ENCODE peak calls at places on chromosomes 5 and 9, in four cellular contexts. One of them, this sample, is unnamed. For H3K4me1, the result is how much of the 10 kb centered on the place peaks cover.

GRCh38 chr9:87950765-87951488 is 23.4 kb downstream of the CDK20 start:
- DNase-seq in stomach: no peak
- DNase-seq in right cardiac atrium: no peak
- DNase-seq in ascending aorta: no peak
- DNase-seq in this sample: no peak

GRCh38 chr5:11069041-11069440 is 308.0 kb upstream of the DAP start:
- DNase-seq in stomach: no peak
- DNase-seq in right cardiac atrium: no peak
- DNase-seq in ascending aorta: no peak
- DNase-seq in this sample: no peak

GRCh38 chr9:21854594-21854993 is 52.2 kb downstream of the MTAP start:
- DNase-seq in stomach: peak
- DNase-seq in right cardiac atrium: no peak
- DNase-seq in ascending aorta: no peak
- DNase-seq in this sample: peak

GRCh38 chr5:167320019-167320418 is 971.4 kb upstream of the WWC1 start:
- DNase-seq in stomach: no peak
- DNase-seq in right cardiac atrium: no peak
- DNase-seq in ascending aorta: no peak
- DNase-seq in this sample: no peak

GRCh38 chr5:10059611-10060379 is 189.9 kb downstream of the ATPSCKMT start:
- DNase-seq in stomach: no peak
- DNase-seq in right cardiac atrium: no peak
- DNase-seq in ascending aorta: no peak
- DNase-seq in this sample: no peak

GRCh38 chr5:104186100-104186499 is 623.5 kb upstream of the NUDT12 start:
- DNase-seq in stomach: no peak
- DNase-seq in right cardiac atrium: no peak
- DNase-seq in ascending aorta: no peak
- DNase-seq in this sample: no peak

GRCh38 chr5:111422245-111422644 is 90.1 kb downstream of the STARD4 start:
- DNase-seq in stomach: no peak
- DNase-seq in right cardiac atrium: no peak
- DNase-seq in ascending aorta: no peak
- DNase-seq in this sample: no peak

GRCh38 chr5:142245776-142246175 is 79.0 kb downstream of the SPRY4 start:
- DNase-seq in stomach: no peak
- DNase-seq in right cardiac atrium: no peak
- DNase-seq in ascending aorta: no peak
- DNase-seq in this sample: no peak

GRCh38 chr9:5800969-5801738 is 31.8 kb downstream of the ERMP1 start:
- DNase-seq in stomach: no peak
- DNase-seq in right cardiac atrium: no peak
- DNase-seq in ascending aorta: no peak
- DNase-seq in this sample: peak

GRCh38 chr5:32163785-32164184 is 10.3 kb downstream of the GOLPH3 start:
- DNase-seq in stomach: no peak
- DNase-seq in right cardiac atrium: no peak
- DNase-seq in ascending aorta: no peak
- DNase-seq in this sample: no peak

GRCh38 chr5:123036391-123037103 is at the start of gene PPIC:
- DNase-seq in stomach: peak
- DNase-seq in right cardiac atrium: peak
- DNase-seq in ascending aorta: peak
- DNase-seq in this sample: peak

GRCh38 chr9:75912951-75913350 is 22.5 kb downstream of the PCSK5 start:
- DNase-seq in stomach: no peak
- DNase-seq in right cardiac atrium: no peak
- DNase-seq in ascending aorta: no peak
- DNase-seq in this sample: no peak

GRCh38 chr5:97400537-97400936 is 217.5 kb upstream of the RIOK2 start:
- DNase-seq in stomach: no peak
- DNase-seq in right cardiac atrium: no peak
- DNase-seq in ascending aorta: no peak
- DNase-seq in this sample: no peak

GRCh38 chr5:150317048-150318003 is 14.6 kb upstream of the ARSI start:
- DNase-seq in stomach: no peak
- DNase-seq in right cardiac atrium: no peak
- DNase-seq in ascending aorta: no peak
- DNase-seq in this sample: no peak

GRCh38 chr9:78029601-78030552 is 1.7 kb downstream of the GNAQ start:
- DNase-seq in stomach: no peak
- DNase-seq in right cardiac atrium: peak
- DNase-seq in ascending aorta: no peak
- DNase-seq in this sample: no peak

GRCh38 chr5:78569441-78569840 is 79.1 kb downstream of the LHFPL2 start:
- DNase-seq in stomach: peak
- DNase-seq in right cardiac atrium: peak
- DNase-seq in ascending aorta: no peak
- DNase-seq in this sample: peak

GRCh38 chr9:132486706-132487350 is 76.8 kb downstream of the CFAP77 start:
- DNase-seq in stomach: no peak
- DNase-seq in right cardiac atrium: no peak
- DNase-seq in ascending aorta: no peak
- DNase-seq in this sample: no peak

GRCh38 chr5:98568336-98568735 is 205.1 kb upstream of the RGMB start:
- DNase-seq in stomach: no peak
- DNase-seq in right cardiac atrium: no peak
- DNase-seq in ascending aorta: no peak
- DNase-seq in this sample: no peak

GRCh38 chr5:513216-514100 is 10.8 kb downstream of the SLC9A3 start:
- DNase-seq in stomach: no peak
- DNase-seq in right cardiac atrium: no peak
- DNase-seq in ascending aorta: no peak
- DNase-seq in this sample: peak

GRCh38 chr5:160230686-160231527 is 1.6 kb downstream of the FABP6 start:
- DNase-seq in stomach: no peak
- DNase-seq in right cardiac atrium: peak
- DNase-seq in ascending aorta: peak
- DNase-seq in this sample: no peak

GRCh38 chr5:5523066-5523505 is 100.6 kb downstream of the ICE1 start:
- DNase-seq in stomach: no peak
- DNase-seq in right cardiac atrium: no peak
- DNase-seq in ascending aorta: no peak
- DNase-seq in this sample: no peak

GRCh38 chr5:170338933-170339779 is 41.6 kb upstream of the LCP2 start:
- DNase-seq in stomach: peak
- DNase-seq in right cardiac atrium: no peak
- DNase-seq in ascending aorta: no peak
- DNase-seq in this sample: no peak

GRCh38 chr5:66830636-66831035 is 234.4 kb downstream of the MAST4 start:
- DNase-seq in stomach: no peak
- DNase-seq in right cardiac atrium: no peak
- DNase-seq in ascending aorta: no peak
- DNase-seq in this sample: no peak

GRCh38 chr5:121251954-121252353 is 599.7 kb upstream of the FTMT start:
- DNase-seq in stomach: no peak
- DNase-seq in right cardiac atrium: no peak
- DNase-seq in ascending aorta: no peak
- DNase-seq in this sample: no peak

GRCh38 chr9:5185220-5185840 is at the start of gene INSL6:
- DNase-seq in stomach: no peak
- DNase-seq in right cardiac atrium: no peak
- DNase-seq in ascending aorta: no peak
- DNase-seq in this sample: no peak

GRCh38 chr5:115986358-115986757 is 24.1 kb downstream of the LVRN start:
- DNase-seq in stomach: no peak
- DNase-seq in right cardiac atrium: no peak
- DNase-seq in ascending aorta: no peak
- DNase-seq in this sample: no peak

GRCh38 chr5:132674671-132675506 is 1.1 kb downstream of the IL4 start:
- DNase-seq in stomach: no peak
- DNase-seq in right cardiac atrium: no peak
- DNase-seq in ascending aorta: no peak
- DNase-seq in this sample: no peak
- H3K4me3 ChIP-seq in stomach: no peak
- H3K4me3 ChIP-seq in right cardiac atrium: no peak
- H3K4me3 ChIP-seq in ascending aorta: peak
- H3K4me3 ChIP-seq in this sample: no peak

GRCh38 chr5:138721979-138722378 is 31.2 kb upstream of the CTNNA1 start:
- DNase-seq in stomach: no peak
- DNase-seq in right cardiac atrium: no peak
- DNase-seq in ascending aorta: no peak
- DNase-seq in this sample: no peak
- H3K4me1 ChIP-seq in stomach: under half
- H3K4me1 ChIP-seq in right cardiac atrium: under half
- H3K4me1 ChIP-seq in ascending aorta: under half
- H3K4me1 ChIP-seq in this sample: under half

DNA sequence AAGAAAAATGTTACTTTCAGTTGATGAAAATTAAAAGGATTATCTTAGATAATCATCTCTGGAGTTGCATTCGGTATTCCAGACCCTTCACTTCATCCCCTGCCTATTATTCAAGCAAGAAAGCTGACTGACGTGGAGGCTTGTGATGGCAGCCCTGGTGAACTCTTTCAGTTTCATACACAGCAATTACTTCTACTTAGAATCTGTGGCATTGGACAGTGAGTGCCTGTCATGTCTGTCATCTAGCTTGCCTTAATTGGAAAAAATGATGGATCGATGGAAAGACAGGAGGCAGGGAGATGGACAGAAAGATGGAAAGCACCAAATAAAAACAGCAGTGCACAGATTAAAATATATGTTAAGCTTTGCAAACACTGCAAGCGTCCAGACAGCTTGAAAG is 1371.0 kb upstream of the CDH6 start:
- DNase-seq in stomach: no peak
- DNase-seq in right cardiac atrium: no peak
- DNase-seq in ascending aorta: no peak
- DNase-seq in this sample: no peak
- H3K4me3 ChIP-seq in stomach: no peak
- H3K4me3 ChIP-seq in right cardiac atrium: no peak
- H3K4me3 ChIP-seq in ascending aorta: no peak
- H3K4me3 ChIP-seq in this sample: no peak

GRCh38 chr9:96133296-96134010 is 168.5 kb downstream of the HSD17B3 start:
- DNase-seq in stomach: no peak
- DNase-seq in right cardiac atrium: no peak
- DNase-seq in ascending aorta: no peak
- DNase-seq in this sample: no peak

GRCh38 chr9:96137666-96138429 is 164.1 kb downstream of the HSD17B3 start:
- DNase-seq in stomach: no peak
- DNase-seq in right cardiac atrium: no peak
- DNase-seq in ascending aorta: no peak
- DNase-seq in this sample: no peak

GRCh38 chr9:96135071-96135825 is 166.7 kb downstream of the HSD17B3 start:
- DNase-seq in stomach: no peak
- DNase-seq in right cardiac atrium: no peak
- DNase-seq in ascending aorta: no peak
- DNase-seq in this sample: no peak

GRCh38 chr9:96136992-96137665 is 164.8 kb downstream of the HSD17B3 start:
- DNase-seq in stomach: peak
- DNase-seq in right cardiac atrium: no peak
- DNase-seq in ascending aorta: no peak
- DNase-seq in this sample: no peak

DNA sequence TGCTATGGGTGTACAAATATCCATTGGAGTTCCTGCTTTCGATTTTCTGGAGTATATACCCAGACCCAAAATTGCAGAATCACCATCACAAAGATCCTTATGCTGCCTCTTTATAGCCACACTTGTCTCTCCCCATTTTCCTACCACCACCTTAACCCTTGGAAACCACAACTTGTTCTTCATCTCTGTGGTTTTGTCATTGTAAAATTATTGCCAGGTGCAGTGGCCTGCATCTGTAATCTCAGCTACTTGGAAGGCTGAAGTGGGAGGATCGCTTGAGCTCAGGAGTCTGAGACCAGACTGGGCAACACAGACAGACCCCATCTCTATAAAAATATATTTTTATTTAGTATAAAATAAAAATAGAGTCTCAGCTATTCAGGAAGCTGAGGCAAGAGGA is 166.1 kb downstream of the HSD17B3 start:
- DNase-seq in stomach: no peak
- DNase-seq in right cardiac atrium: no peak
- DNase-seq in ascending aorta: no peak
- DNase-seq in this sample: no peak
- H3K4me1 ChIP-seq in stomach: half or more
- H3K4me1 ChIP-seq in right cardiac atrium: under half
- H3K4me1 ChIP-seq in ascending aorta: under half
- H3K4me1 ChIP-seq in this sample: under half

DNA sequence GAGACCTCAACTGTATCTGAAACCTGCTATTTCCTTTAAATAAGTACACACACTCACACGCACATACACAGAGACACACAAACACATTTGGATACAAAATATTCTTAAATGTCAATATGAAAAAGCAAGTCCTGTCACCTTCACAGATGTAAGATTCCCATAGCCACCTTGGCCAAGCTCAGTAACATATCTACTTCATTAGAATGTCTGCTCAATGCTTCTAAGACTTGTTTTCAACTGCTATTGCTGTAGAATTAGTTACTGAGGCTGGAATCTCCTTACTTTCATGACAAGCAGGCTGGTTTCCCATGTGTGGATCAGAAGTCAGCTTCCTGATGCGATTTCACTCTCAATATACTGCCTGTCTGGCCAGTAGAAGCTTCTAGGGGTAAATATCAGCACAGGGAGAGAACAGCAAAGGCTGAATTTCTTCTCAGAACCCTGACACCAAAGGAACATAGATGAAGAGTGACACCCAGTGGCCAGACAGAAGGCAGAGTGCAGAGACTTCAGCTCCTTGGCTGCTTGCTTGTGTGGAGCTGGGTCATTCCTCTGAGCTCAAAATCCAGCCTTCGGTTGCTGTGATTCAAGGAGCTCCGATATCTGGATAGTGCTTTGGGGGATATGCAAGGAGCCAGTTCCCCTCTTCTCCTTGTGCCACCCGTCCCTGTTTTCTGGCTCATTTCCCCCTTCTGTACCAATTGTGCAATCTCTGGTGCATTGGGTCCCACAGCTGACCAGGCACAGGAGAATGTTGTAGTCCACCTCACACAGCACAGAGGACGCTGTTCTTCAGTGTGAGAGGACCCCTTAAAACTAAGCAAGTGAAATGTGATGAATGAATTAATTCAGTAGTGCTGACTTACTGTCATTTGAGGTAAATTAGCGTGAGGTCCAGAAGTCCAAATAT is 26.6 kb upstream of the ABLIM3 start:
- DNase-seq in stomach: peak
- DNase-seq in right cardiac atrium: peak
- DNase-seq in ascending aorta: no peak
- DNase-seq in this sample: peak
- H3K4me3 ChIP-seq in stomach: no peak
- H3K4me3 ChIP-seq in right cardiac atrium: no peak
- H3K4me3 ChIP-seq in ascending aorta: no peak
- H3K4me3 ChIP-seq in this sample: no peak

This sample was measured in pancreas.